ENCODE peak calls at places on chromosome 6, in nine cellular contexts. One of them, this sample, is unnamed.

GRCh38 chr6:130152908-130153510 is 69.7 kb downstream of the SAMD3 start:
- DNase-seq in prostate gland: no peak
- DNase-seq in stimulated activated CD4-positive, alpha-beta T cell treated with anti-CD3 and anti-CD28 coated beads, Interleukin-2, amount 100 ng/mL, for 48 hours: no peak
- DNase-seq in thoracic aorta: no peak
- DNase-seq in hypothalamus: no peak
- DNase-seq in T-cell: no peak
- DNase-seq in D341Med: peak; percentile 48
- DNase-seq in T-helper 2 cell: no peak
- DNase-seq in GDM1: no peak
- DNase-seq in this sample: no peak

GRCh38 chr6:148430897-148431296 is 88.3 kb downstream of the SASH1 start:
- DNase-seq in prostate gland: no peak
- DNase-seq in stimulated activated CD4-positive, alpha-beta T cell treated with anti-CD3 and anti-CD28 coated beads, Interleukin-2, amount 100 ng/mL, for 48 hours: no peak
- DNase-seq in thoracic aorta: no peak
- DNase-seq in hypothalamus: no peak
- DNase-seq in T-cell: no peak
- DNase-seq in D341Med: no peak
- DNase-seq in T-helper 2 cell: no peak
- DNase-seq in GDM1: no peak
- DNase-seq in this sample: no peak

GRCh38 chr6:26149240-26149639 is 62.0 kb downstream of the HFE start:
- DNase-seq in prostate gland: no peak
- DNase-seq in stimulated activated CD4-positive, alpha-beta T cell treated with anti-CD3 and anti-CD28 coated beads, Interleukin-2, amount 100 ng/mL, for 48 hours: no peak
- DNase-seq in thoracic aorta: no peak
- DNase-seq in hypothalamus: no peak
- DNase-seq in T-cell: no peak
- DNase-seq in D341Med: no peak
- DNase-seq in T-helper 2 cell: no peak
- DNase-seq in GDM1: no peak
- DNase-seq in this sample: no peak

GRCh38 chr6:11848852-11849731 is 70.5 kb upstream of the ADTRP start:
- DNase-seq in prostate gland: no peak
- DNase-seq in stimulated activated CD4-positive, alpha-beta T cell treated with anti-CD3 and anti-CD28 coated beads, Interleukin-2, amount 100 ng/mL, for 48 hours: no peak
- DNase-seq in thoracic aorta: no peak
- DNase-seq in hypothalamus: no peak
- DNase-seq in T-cell: no peak
- DNase-seq in D341Med: no peak
- DNase-seq in T-helper 2 cell: no peak
- DNase-seq in GDM1: no peak
- DNase-seq in this sample: no peak

GRCh38 chr6:116370328-116370716 is 425 bp upstream of the DSE start:
- DNase-seq in prostate gland: peak; percentile 30
- DNase-seq in stimulated activated CD4-positive, alpha-beta T cell treated with anti-CD3 and anti-CD28 coated beads, Interleukin-2, amount 100 ng/mL, for 48 hours: no peak
- DNase-seq in thoracic aorta: no peak
- DNase-seq in hypothalamus: no peak
- DNase-seq in T-cell: peak; percentile 6
- DNase-seq in D341Med: no peak
- DNase-seq in T-helper 2 cell: no peak
- DNase-seq in GDM1: no peak
- DNase-seq in this sample: no peak

GRCh38 chr6:122059918-122060317 is 339.5 kb upstream of the HSF2 start:
- DNase-seq in prostate gland: no peak
- DNase-seq in stimulated activated CD4-positive, alpha-beta T cell treated with anti-CD3 and anti-CD28 coated beads, Interleukin-2, amount 100 ng/mL, for 48 hours: no peak
- DNase-seq in thoracic aorta: no peak
- DNase-seq in hypothalamus: no peak
- DNase-seq in T-cell: no peak
- DNase-seq in D341Med: no peak
- DNase-seq in T-helper 2 cell: no peak
- DNase-seq in GDM1: no peak
- DNase-seq in this sample: no peak

GRCh38 chr6:113676057-113676456 is 181.1 kb upstream of the MARCKS start:
- DNase-seq in prostate gland: no peak
- DNase-seq in stimulated activated CD4-positive, alpha-beta T cell treated with anti-CD3 and anti-CD28 coated beads, Interleukin-2, amount 100 ng/mL, for 48 hours: no peak
- DNase-seq in thoracic aorta: no peak
- DNase-seq in hypothalamus: no peak
- DNase-seq in T-cell: no peak
- DNase-seq in D341Med: no peak
- DNase-seq in T-helper 2 cell: no peak
- DNase-seq in GDM1: no peak
- DNase-seq in this sample: no peak

GRCh38 chr6:842141-842540 is 149.2 kb upstream of the EXOC2 start:
- DNase-seq in prostate gland: no peak
- DNase-seq in stimulated activated CD4-positive, alpha-beta T cell treated with anti-CD3 and anti-CD28 coated beads, Interleukin-2, amount 100 ng/mL, for 48 hours: no peak
- DNase-seq in thoracic aorta: no peak
- DNase-seq in hypothalamus: no peak
- DNase-seq in T-cell: no peak
- DNase-seq in D341Med: no peak
- DNase-seq in T-helper 2 cell: no peak
- DNase-seq in GDM1: no peak
- DNase-seq in this sample: no peak

GRCh38 chr6:31007694-31008093 is 2.6 kb upstream of the MUC22 start:
- DNase-seq in prostate gland: no peak
- DNase-seq in stimulated activated CD4-positive, alpha-beta T cell treated with anti-CD3 and anti-CD28 coated beads, Interleukin-2, amount 100 ng/mL, for 48 hours: no peak
- DNase-seq in thoracic aorta: no peak
- DNase-seq in hypothalamus: no peak
- DNase-seq in T-cell: no peak
- DNase-seq in D341Med: no peak
- DNase-seq in T-helper 2 cell: no peak
- DNase-seq in GDM1: no peak
- DNase-seq in this sample: peak; percentile 34

GRCh38 chr6:24564081-24564480 is 69.3 kb downstream of the ALDH5A1 start:
- DNase-seq in prostate gland: no peak
- DNase-seq in stimulated activated CD4-positive, alpha-beta T cell treated with anti-CD3 and anti-CD28 coated beads, Interleukin-2, amount 100 ng/mL, for 48 hours: no peak
- DNase-seq in thoracic aorta: no peak
- DNase-seq in hypothalamus: no peak
- DNase-seq in T-cell: no peak
- DNase-seq in D341Med: no peak
- DNase-seq in T-helper 2 cell: no peak
- DNase-seq in GDM1: no peak
- DNase-seq in this sample: no peak

GRCh38 chr6:81366970-81367369 is 385.5 kb downstream of the TENT5A start:
- DNase-seq in prostate gland: no peak
- DNase-seq in stimulated activated CD4-positive, alpha-beta T cell treated with anti-CD3 and anti-CD28 coated beads, Interleukin-2, amount 100 ng/mL, for 48 hours: no peak
- DNase-seq in thoracic aorta: no peak
- DNase-seq in hypothalamus: no peak
- DNase-seq in T-cell: no peak
- DNase-seq in D341Med: no peak
- DNase-seq in T-helper 2 cell: no peak
- DNase-seq in GDM1: no peak
- DNase-seq in this sample: no peak

GRCh38 chr6:89940225-89941027 is 46.2 kb downstream of the GJA10 start:
- DNase-seq in prostate gland: peak; percentile 90
- DNase-seq in stimulated activated CD4-positive, alpha-beta T cell treated with anti-CD3 and anti-CD28 coated beads, Interleukin-2, amount 100 ng/mL, for 48 hours: peak; percentile 42
- DNase-seq in thoracic aorta: no peak
- DNase-seq in hypothalamus: peak; percentile 77
- DNase-seq in T-cell: peak; percentile 70
- DNase-seq in D341Med: peak; percentile 78
- DNase-seq in T-helper 2 cell: peak; percentile 55
- DNase-seq in GDM1: peak; percentile 35
- DNase-seq in this sample: peak; percentile 45

GRCh38 chr6:168817558-168818159 is 376.7 kb downstream of the SMOC2 start:
- DNase-seq in prostate gland: no peak
- DNase-seq in stimulated activated CD4-positive, alpha-beta T cell treated with anti-CD3 and anti-CD28 coated beads, Interleukin-2, amount 100 ng/mL, for 48 hours: no peak
- DNase-seq in thoracic aorta: no peak
- DNase-seq in hypothalamus: no peak
- DNase-seq in T-cell: no peak
- DNase-seq in D341Med: no peak
- DNase-seq in T-helper 2 cell: no peak
- DNase-seq in GDM1: no peak
- DNase-seq in this sample: no peak

GRCh38 chr6:167647750-167648470 is 178.8 kb upstream of the AFDN start:
- DNase-seq in prostate gland: no peak
- DNase-seq in stimulated activated CD4-positive, alpha-beta T cell treated with anti-CD3 and anti-CD28 coated beads, Interleukin-2, amount 100 ng/mL, for 48 hours: no peak
- DNase-seq in thoracic aorta: no peak
- DNase-seq in hypothalamus: no peak
- DNase-seq in T-cell: no peak
- DNase-seq in D341Med: no peak
- DNase-seq in T-helper 2 cell: no peak
- DNase-seq in GDM1: no peak
- DNase-seq in this sample: no peak